ENCODE peak calls at places on chromosomes 1 and 21, in seven cellular contexts. G is tibial artery, A is fibroblast of lung, I is uterus, T is upper lobe of left lung, Z is H1, D is hepatocyte. P is an unnamed sample.

GRCh38 chr1:51564124-51564523 is 45.1 kb upstream of the EPS15 start:
- DNase-seq in Z (no peak), T (no peak), G (no peak), D (peak; percentile 40), A (peak; percentile 42), I (no peak), P (no peak)

GRCh38 chr21:37878946-37879660 is 37.2 kb downstream of the KCNJ6 start:
- DNase-seq in D (peak; percentile 34), T (no peak), G (no peak), A (peak; percentile 95), Z (no peak), I (no peak), P (no peak)

GRCh38 chr1:172811698-172812097 is 152.8 kb downstream of the FASLG start:
- DNase-seq in A (no peak), T (no peak), Z (no peak), G (no peak), I (no peak), D (no peak), P (no peak)

GRCh38 chr21:31450971-31451370 is 106.9 kb upstream of the TIAM1 start:
- DNase-seq in G (no peak), Z (no peak), T (no peak), A (no peak), I (no peak), D (no peak), P (no peak)

GRCh38 chr1:106266786-106267185 is 789.7 kb upstream of the PRMT6 start:
- DNase-seq in G (no peak), D (no peak), A (no peak), I (no peak), T (no peak), Z (no peak), P (no peak)

GRCh38 chr1:166165661-166166399 is 971 bp downstream of the FAM78B start:
- DNase-seq in D (peak; percentile 11), A (peak; percentile 50), T (no peak), G (peak; percentile 20), I (peak; percentile 24), Z (no peak), P (no peak)

GRCh38 chr1:28236656-28237331 is 870 bp downstream of the ATP5IF1 start:
- DNase-seq in A (no peak), T (no peak), D (no peak), I (no peak), G (no peak), Z (no peak), P (no peak)

GRCh38 chr1:169869426-169869825 is 24.3 kb downstream of the SCYL3 start:
- DNase-seq in G (no peak), T (no peak), Z (no peak), A (no peak), I (no peak), D (no peak), P (no peak)

GRCh38 chr1:2966435-2966834 is 54.8 kb upstream of the ACTRT2 start:
- DNase-seq in Z (no peak), I (no peak), A (no peak), D (no peak), T (no peak), G (no peak), P (peak; percentile 4)

GRCh38 chr1:162400790-162401189 is 11.1 kb downstream of the SH2D1B start:
- DNase-seq in D (no peak), I (no peak), A (no peak), T (no peak), Z (no peak), G (no peak), P (no peak)

GRCh38 chr1:200751717-200752116 is 13.0 kb downstream of the CAMSAP2 start:
- DNase-seq in T (no peak), Z (no peak), D (no peak), I (no peak), A (peak; percentile 48), G (no peak), P (no peak)

GRCh38 chr1:159214149-159214760 is 9.6 kb downstream of the ACKR1 start:
- DNase-seq in I (peak; percentile 30), T (peak; percentile 28), D (peak; percentile 68), A (peak; percentile 21), G (no peak), Z (no peak), P (no peak)

GRCh38 chr1:163241716-163242115 is 39.0 kb upstream of the RGS5 start:
- DNase-seq in G (no peak), I (no peak), A (no peak), Z (no peak), T (no peak), D (no peak), P (no peak)

GRCh38 chr1:89884718-89885596 is 64.1 kb downstream of the LRRC8D start:
- DNase-seq in G (no peak), T (no peak), I (no peak), Z (no peak), D (no peak), A (peak; percentile 58), P (no peak)

GRCh38 chr1:151720974-151721787 is at the start of gene RIIAD1:
- DNase-seq in I (peak; percentile 28), Z (no peak), T (peak; percentile 31), A (peak; percentile 10), G (no peak), D (peak; percentile 44), P (peak; percentile 38)

GRCh38 chr1:78247079-78247478 is 201.3 kb downstream of the GIPC2 start:
- DNase-seq in T (no peak), Z (no peak), G (no peak), A (no peak), D (no peak), I (no peak), P (no peak)
- H3K27me3 ChIP-seq in T (no peaks in the 10 kb centered on the region), Z (peaks cover 12% of the 10 kb centered on the region), G (no peaks in the 10 kb centered on the region), A (no peaks in the 10 kb centered on the region), D (no peaks in the 10 kb centered on the region), I (no peaks in the 10 kb centered on the region), P (no peaks in the 10 kb centered on the region)

GRCh38 chr1:14685078-14685477 is 86.6 kb downstream of the KAZN start:
- DNase-seq in A (no peak), T (no peak), Z (no peak), D (no peak), G (no peak), I (no peak), P (no peak)

GRCh38 chr1:14689996-14690614 is 91.6 kb downstream of the KAZN start:
- DNase-seq in A (peak; percentile 77), G (no peak), Z (no peak), D (no peak), T (no peak), I (no peak), P (no peak)

GRCh38 chr1:14682941-14683340 is 84.5 kb downstream of the KAZN start:
- DNase-seq in T (no peak), I (no peak), G (no peak), A (no peak), Z (no peak), D (peak; percentile 60), P (no peak)

GRCh38 chr1:14686701-14687100 is 88.2 kb downstream of the KAZN start:
- DNase-seq in T (no peak), D (no peak), G (no peak), Z (no peak), I (no peak), A (no peak), P (no peak)

GRCh38 chr1:14687147-14687546 is 88.7 kb downstream of the KAZN start:
- DNase-seq in D (no peak), G (no peak), I (no peak), T (no peak), Z (no peak), A (no peak), P (no peak)
- H3K4me1 ChIP-seq in D (no peaks in the 10 kb centered on the region), G (no peaks in the 10 kb centered on the region), I (no peaks in the 10 kb centered on the region), T (no peaks in the 10 kb centered on the region), Z (no peaks in the 10 kb centered on the region), A (no peaks in the 10 kb centered on the region), P (no peaks in the 10 kb centered on the region)

GRCh38 chr1:223683586-223684487 is 18.3 kb upstream of the CAPN8 start:
- DNase-seq in Z (no peak), G (no peak), I (no peak), T (peak; percentile 56), A (peak; percentile 45), D (peak; percentile 85), P (peak; percentile 29)
- TF ChIP-seq CTCF in Z (peak; percentile 48), G (peak; percentile 60), I (no peak), T (peak; percentile 68), A (peak; percentile 71), D (peak; percentile 85), P (peak; percentile 69)

GRCh38 chr21:45867671-45868081 is 113.9 kb upstream of the COL6A1 start:
- DNase-seq in A (no peak), G (peak; percentile 15), I (no peak), D (no peak), T (no peak), Z (no peak), P (no peak)

GRCh38 chr21:45868086-45868485 is 113.5 kb upstream of the COL6A1 start:
- DNase-seq in T (no peak), Z (no peak), I (no peak), G (peak; percentile 12), D (no peak), A (no peak), P (no peak)

GRCh38 chr21:45867041-45867630 is 114.4 kb upstream of the COL6A1 start:
- DNase-seq in D (no peak), I (no peak), T (no peak), G (no peak), A (no peak), Z (no peak), P (no peak)

GRCh38 chr21:45865106-45865835 is 116.3 kb upstream of the COL6A1 start:
- DNase-seq in A (peak; percentile 97), D (no peak), Z (no peak), G (no peak), I (no peak), T (no peak), P (no peak)

GRCh38 chr21:45866473-45867010 is 115.0 kb upstream of the COL6A1 start:
- DNase-seq in Z (no peak), G (no peak), D (no peak), A (no peak), T (no peak), I (no peak), P (no peak)
- H3K27me3 ChIP-seq in Z (no peaks in the 10 kb centered on the region), G (peaks cover 9% of the 10 kb centered on the region), D (no peaks in the 10 kb centered on the region), A (no peaks in the 10 kb centered on the region), T (no peaks in the 10 kb centered on the region), I (no peaks in the 10 kb centered on the region), P (peaks cover 41% of the 10 kb centered on the region)

P was measured in left ventricle myocardium inferior.